ENCODE peak calls at places on chromosomes 6 and 20, in ten cellular contexts. W, E, N, C, F, B, H, A, I and U are unnamed samples.

GRCh38 chr20:3727333-3728035 is 5.0 kb upstream of the HSPA12B start:
- DNase-seq in W (peak), E (peak), N (no peak), C (no peak), F (no peak), B (peak), H (no peak), A (no peak), I (no peak), U (no peak)

GRCh38 chr6:118712955-118713354 is 61.6 kb upstream of the CEP85L start:
- DNase-seq in W (peak), E (no peak), N (no peak), C (no peak), F (no peak), B (no peak), H (no peak), A (no peak), I (no peak), U (no peak)

GRCh38 chr6:39897699-39898098 is 36.6 kb downstream of the MOCS1 start:
- DNase-seq in W (no peak), E (no peak), N (no peak), C (no peak), F (no peak), B (no peak), H (no peak), A (no peak), I (no peak), U (no peak)

GRCh38 chr20:2273634-2274302 is 22.0 kb upstream of the TGM3 start:
- DNase-seq in W (no peak), E (no peak), N (no peak), C (no peak), F (no peak), B (no peak), H (no peak), A (no peak), I (no peak), U (no peak)

GRCh38 chr20:14561733-14562132 is 224.3 kb upstream of the FLRT3 start:
- DNase-seq in W (no peak), E (peak), N (no peak), C (no peak), F (no peak), B (no peak), H (no peak), A (no peak), I (no peak), U (no peak)

GRCh38 chr6:63477422-63478040 is 94.7 kb upstream of the LOC128125822 start:
- DNase-seq in W (no peak), E (no peak), N (peak), C (no peak), F (no peak), B (no peak), H (no peak), A (no peak), I (no peak), U (no peak)

GRCh38 chr20:52200870-52201269 is 9.3 kb upstream of the ZFP64 start:
- DNase-seq in W (peak), E (peak), N (no peak), C (no peak), F (no peak), B (no peak), H (no peak), A (no peak), I (no peak), U (no peak)

GRCh38 chr6:56851104-56851503 is 103.8 kb upstream of the BEND6 start:
- DNase-seq in W (peak), E (peak), N (no peak), C (peak), F (no peak), B (peak), H (no peak), A (no peak), I (no peak), U (no peak)

GRCh38 chr6:85436408-85436807 is 13.5 kb upstream of the NT5E start:
- DNase-seq in W (no peak), E (no peak), N (no peak), C (no peak), F (no peak), B (no peak), H (no peak), A (no peak), I (no peak), U (no peak)

GRCh38 chr6:127868338-127868737 is 32.5 kb downstream of the THEMIS start:
- DNase-seq in W (peak), E (peak), N (no peak), C (no peak), F (no peak), B (no peak), H (no peak), A (no peak), I (no peak), U (no peak)